ENCODE peak calls at places on chromosomes 6 and 20, in four cellular contexts. L is fibroblast of lung; N is astrocyte of the spinal cord; F is activated T-helper 9 cell treated with anti-CD3 and anti-CD28 coated beads, Interleukin-2, amount 50 U/mL, for 16 hours. X is an unnamed sample.

GRCh38 chr6:37158508-37158907 is 11.4 kb upstream of the PIM1 start:
- DNase-seq in L (no peak), N (no peak), F (no peak), X (no peak)

GRCh38 chr6:167574431-167575097 is 249.7 kb downstream of the TTLL2 start:
- DNase-seq in N (no peak), L (no peak), F (no peak), X (no peak)

GRCh38 chr6:126955621-126956020 is 162.8 kb upstream of the RSPO3 start:
- DNase-seq in F (no peak), L (no peak), N (no peak), X (no peak)

GRCh38 chr6:26594730-26595632 is 1.8 kb upstream of the ABT1 start:
- DNase-seq in L (peak; percentile 78), N (peak; percentile 69), F (no peak), X (no peak)

GRCh38 chr6:81241126-81241525 is 511.4 kb downstream of the TENT5A start:
- DNase-seq in F (no peak), N (peak; percentile 58), L (peak; percentile 35), X (no peak)

GRCh38 chr20:61983965-61984364 is 81.7 kb downstream of the TAF4 start:
- DNase-seq in F (no peak), N (no peak), L (no peak), X (no peak)

GRCh38 chr6:32603888-32604287 is 14.2 kb upstream of the HLA-DRB1 start:
- DNase-seq in F (no peak), N (no peak), L (no peak), X (no peak)

GRCh38 chr6:137970368-137970767 is 103.3 kb downstream of the TNFAIP3 start:
- DNase-seq in N (no peak), F (no peak), L (no peak), X (no peak)

GRCh38 chr6:150464966-150465365 is 96.2 kb downstream of the IYD start:
- DNase-seq in N (no peak), L (no peak), F (no peak), X (no peak)

GRCh38 chr20:34058831-34059230 is 53.2 kb downstream of the EIF2S2 start:
- DNase-seq in L (no peak), N (peak; percentile 23), F (no peak), X (no peak)

GRCh38 chr20:9200196-9200595 is 131.3 kb downstream of the PLCB4 start:
- DNase-seq in N (peak; percentile 20), F (no peak), L (peak; percentile 62), X (no peak)

GRCh38 chr6:53287336-53288225 is 61.2 kb downstream of the ELOVL5 start:
- DNase-seq in F (no peak), N (no peak), L (no peak), X (no peak)

GRCh38 chr20:34637245-34638185 is 39.4 kb downstream of the PIGU start:
- DNase-seq in F (no peak), N (peak; percentile 46), L (peak; percentile 82), X (no peak)

GRCh38 chr6:128519931-128520435 is 416 bp downstream of the PTPRK start:
- DNase-seq in F (peak; percentile 15), N (no peak), L (no peak), X (peak; percentile 67)